ENCODE peak calls at places on chromosomes 13 and 19, in seven cellular contexts. E is CD8-positive, alpha-beta memory T cell; S is BJ; G is uterus; Y is GM12864; F is osteoblast; P is psoas muscle. M is an unnamed sample.

GRCh38 chr13:43293561-43293960 is 270.2 kb downstream of the DNAJC15 start:
- DNase-seq in P (no peak), G (no peak), S (no peak), Y (no peak), F (no peak), E (no peak), M (no peak)

GRCh38 chr13:33126909-33127607 is 110.8 kb downstream of the KL start:
- DNase-seq in G (no peak), P (peak), F (peak), Y (no peak), E (no peak), S (peak), M (no peak)

GRCh38 chr13:97239943-97240788 is 18.0 kb downstream of the MBNL2 start:
- DNase-seq in G (no peak), E (no peak), S (no peak), P (no peak), Y (no peak), F (peak), M (no peak)

GRCh38 chr19:18322318-18322758 is 538 bp downstream of the LSM4 start:
- DNase-seq in E (no peak), G (no peak), S (no peak), Y (no peak), P (peak), F (peak), M (no peak)

GRCh38 chr19:5990289-5990797 is 12.4 kb upstream of the RANBP3 start:
- DNase-seq in F (peak), G (no peak), P (no peak), Y (no peak), E (no peak), S (no peak), M (no peak)

GRCh38 chr19:45558399-45558878 is 26.2 kb downstream of the OPA3 start:
- DNase-seq in G (no peak), P (no peak), Y (peak), F (peak), S (no peak), E (peak), M (no peak)

GRCh38 chr19:12095111-12095790 is 30.7 kb downstream of the ZNF844 start:
- DNase-seq in P (no peak), Y (no peak), E (no peak), G (no peak), F (no peak), S (no peak), M (no peak)

GRCh38 chr13:97359181-97360057 is 74.5 kb upstream of the RAP2A start:
- DNase-seq in Y (peak), F (peak), E (peak), G (peak), P (no peak), S (peak), M (peak)

GRCh38 chr19:1062387-1063029 is 4.5 kb upstream of the ARHGAP45 start:
- DNase-seq in F (no peak), S (no peak), P (no peak), Y (no peak), E (no peak), G (no peak), M (no peak)

GRCh38 chr13:37059136-37059847 is at the start of gene SUPT20H:
- DNase-seq in S (peak), F (peak), P (peak), Y (peak), G (peak), E (peak), M (peak)

GRCh38 chr13:23792680-23793079 is 96.5 kb downstream of the MIPEP start:
- DNase-seq in G (no peak), Y (no peak), P (no peak), F (no peak), E (no peak), S (no peak), M (no peak)

GRCh38 chr19:53131085-53131484 is 1.6 kb downstream of the ZNF415 start:
- DNase-seq in P (no peak), F (no peak), Y (no peak), G (no peak), S (no peak), E (no peak), M (no peak)

GRCh38 chr13:40181203-40181845 is 485.1 kb downstream of the FOXO1 start:
- DNase-seq in F (no peak), Y (no peak), P (no peak), S (no peak), G (no peak), E (no peak), M (peak)

GRCh38 chr13:75960538-75960994 is 324.4 kb downstream of the LMO7 start:
- DNase-seq in Y (no peak), F (no peak), G (no peak), P (no peak), E (no peak), S (no peak), M (no peak)

GRCh38 chr13:44398606-44399005 is 25.0 kb downstream of the SERP2 start:
- DNase-seq in F (no peak), Y (no peak), G (no peak), S (no peak), E (no peak), P (no peak), M (no peak)

GRCh38 chr13:31436478-31436877 is 236.7 kb downstream of the B3GLCT start:
- DNase-seq in Y (no peak), G (no peak), S (no peak), E (no peak), P (no peak), F (no peak), M (no peak)

GRCh38 chr13:30133554-30133912 is 173.8 kb downstream of the KATNAL1 start:
- DNase-seq in S (no peak), Y (no peak), G (no peak), E (no peak), F (no peak), P (no peak), M (no peak)

GRCh38 chr13:95233026-95233635 is 68.1 kb downstream of the ABCC4 start:
- DNase-seq in S (no peak), F (no peak), Y (no peak), P (no peak), G (no peak), E (no peak), M (peak)

GRCh38 chr13:99528547-99528946 is 27.3 kb downstream of the TM9SF2 start:
- DNase-seq in P (no peak), F (peak), Y (no peak), S (no peak), G (no peak), E (no peak), M (no peak)

GRCh38 chr13:50745542-50745941 is 98.0 kb downstream of the DLEU7 start:
- DNase-seq in F (no peak), Y (no peak), G (no peak), S (no peak), P (no peak), E (no peak), M (no peak)

GRCh38 chr19:43624933-43625332 is 5.5 kb upstream of the ZNF428 start:
- DNase-seq in G (no peak), S (no peak), P (peak), E (peak), F (peak), Y (peak), M (no peak)
- H3K4me3 ChIP-seq in G (no peak), S (no peak), P (no peak), E (no peak), F (no peak), Y (no peak), M (no peak)

GRCh38 chr13:66933527-66933926 is 296.6 kb downstream of the PCDH9 start:
- DNase-seq in P (no peak), G (no peak), S (no peak), F (no peak), E (no peak), Y (no peak), M (no peak)

GRCh38 chr13:66937423-66937822 is 292.7 kb downstream of the PCDH9 start:
- DNase-seq in G (no peak), P (no peak), E (no peak), Y (no peak), F (no peak), S (no peak), M (no peak)

DNA sequence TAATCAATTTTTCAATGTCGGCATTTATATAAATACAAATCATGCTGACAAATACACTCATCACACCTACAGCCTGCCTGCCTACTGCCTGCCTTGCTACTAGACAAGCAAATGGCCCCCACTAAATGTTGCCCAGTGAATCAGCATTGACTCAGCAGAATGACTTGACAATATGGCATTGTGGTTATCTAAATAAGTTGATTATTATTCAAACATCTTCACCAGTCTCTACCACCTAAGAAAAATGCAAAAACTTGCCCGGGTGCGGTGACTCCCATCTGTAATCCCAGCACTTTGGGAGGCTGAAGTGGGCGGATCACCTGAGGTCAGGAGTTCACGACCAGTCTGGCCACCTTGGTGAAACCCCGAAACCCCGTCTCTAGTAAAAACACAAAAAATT is 296.1 kb downstream of the PCDH9 start:
- DNase-seq in P (no peak), F (peak), E (no peak), Y (no peak), G (no peak), S (no peak), M (no peak)
- H3K4me3 ChIP-seq in P (no peak), F (peak), E (no peak), Y (no peak), G (no peak), S (no peak), M (no peak)

GRCh38 chr19:55494172-55494761 is 6.0 kb downstream of the SSC5D start:
- DNase-seq in F (peak), E (no peak), S (no peak), G (peak), Y (no peak), P (peak), M (no peak)
- H3K4me3 ChIP-seq in F (peak), E (no peak), S (peak), G (peak), Y (no peak), P (peak), M (no peak)

GRCh38 chr19:54383330-54383729 is 18.6 kb upstream of the LAIR1 start:
- DNase-seq in F (no peak), E (no peak), P (no peak), S (no peak), Y (no peak), G (no peak), M (no peak)

GRCh38 chr19:54376610-54377009 is 11.9 kb upstream of the LAIR1 start:
- DNase-seq in S (no peak), F (peak), Y (no peak), P (no peak), G (no peak), E (no peak), M (no peak)

GRCh38 chr19:54380897-54381296 is 16.2 kb upstream of the LAIR1 start:
- DNase-seq in E (no peak), P (no peak), G (no peak), Y (no peak), S (no peak), F (no peak), M (no peak)

GRCh38 chr19:54373781-54374266 is 9.1 kb upstream of the LAIR1 start:
- DNase-seq in F (no peak), G (no peak), Y (no peak), P (no peak), S (no peak), E (no peak), M (no peak)

DNA sequence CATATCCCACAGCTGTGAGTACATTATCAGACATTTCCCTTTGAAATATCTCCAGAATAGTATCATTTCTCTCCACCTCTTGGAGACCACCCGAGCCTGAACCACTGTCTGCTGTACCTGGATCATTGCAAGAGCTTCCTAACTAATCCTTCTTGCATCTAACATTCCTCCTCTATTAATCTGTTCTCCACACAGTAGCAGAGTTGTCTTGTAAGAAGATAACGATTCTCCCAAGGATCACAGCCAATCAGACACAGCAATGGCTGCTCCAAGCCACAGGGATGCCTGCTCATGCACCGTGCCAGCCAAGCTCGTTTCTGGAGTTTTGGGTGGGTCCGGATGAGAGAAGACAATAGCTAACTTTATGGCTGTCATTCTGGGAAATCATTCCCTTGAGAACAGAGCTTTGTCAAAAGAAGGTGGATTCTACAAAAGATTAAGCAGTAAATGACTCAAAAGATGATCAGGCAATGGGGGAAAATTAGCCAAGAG is 14.5 kb upstream of the LAIR1 start:
- DNase-seq in P (no peak), F (no peak), G (no peak), S (no peak), Y (no peak), E (no peak), M (no peak)
- H3K4me3 ChIP-seq in P (no peak), F (no peak), G (no peak), S (no peak), Y (no peak), E (no peak), M (no peak)

GRCh38 chr19:39846176-39846677 is at the start of gene FBL:
- DNase-seq in P (peak), E (peak), S (peak), F (peak), Y (peak), G (peak), M (peak)

GRCh38 chr19:39845621-39846175 is 481 bp downstream of the FBL start:
- DNase-seq in P (no peak), Y (no peak), F (peak), E (no peak), G (no peak), S (no peak), M (no peak)

GRCh38 chr19:39847525-39847924 is 1.3 kb upstream of the FBL start:
- DNase-seq in F (no peak), G (no peak), P (no peak), E (no peak), S (no peak), Y (no peak), M (no peak)

GRCh38 chr19:39848392-39848791 is 2.2 kb upstream of the FBL start:
- DNase-seq in P (no peak), E (no peak), Y (no peak), F (peak), S (no peak), G (no peak), M (no peak)

DNA sequence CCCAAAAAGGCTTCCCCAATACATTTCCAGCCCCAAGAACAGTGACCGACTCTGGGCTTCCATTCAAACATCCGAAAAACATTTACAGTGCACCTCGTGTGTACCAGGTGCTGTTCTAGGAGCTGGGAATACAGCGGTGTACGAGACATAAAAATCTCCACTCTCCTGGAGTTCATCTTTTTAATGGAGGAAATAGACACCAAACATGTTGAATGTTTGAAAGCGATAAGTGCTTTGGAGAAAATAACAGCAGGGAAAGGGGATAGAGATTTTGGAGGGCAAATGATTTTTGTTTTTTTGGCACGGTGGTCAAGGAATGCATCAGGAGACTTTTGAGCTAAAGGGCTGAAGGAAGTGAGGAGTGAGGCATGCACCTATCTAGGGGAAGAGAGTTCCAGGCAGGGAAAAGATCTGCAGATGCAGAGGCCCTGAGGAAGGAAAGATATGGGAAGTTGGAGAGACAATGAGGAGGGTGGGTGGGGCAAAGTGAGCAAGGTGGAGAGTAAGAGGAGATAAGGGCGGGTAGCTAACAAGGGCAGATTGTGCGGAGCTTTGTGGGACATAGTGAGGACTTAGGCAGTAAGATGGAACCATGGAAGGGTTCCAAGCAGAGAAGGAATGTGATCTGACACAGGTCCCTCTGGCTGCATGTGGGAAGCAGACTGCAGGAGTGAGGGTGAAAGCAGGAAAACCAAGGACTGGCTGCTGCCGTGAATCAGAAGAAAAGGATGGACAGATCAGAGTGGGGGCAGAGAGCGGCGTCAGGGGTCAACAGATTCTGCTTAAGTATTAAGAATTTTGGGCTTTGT is 703 bp upstream of the FBL start:
- DNase-seq in E (no peak), G (no peak), S (no peak), F (peak), Y (no peak), P (no peak), M (no peak)
- H3K4me3 ChIP-seq in E (peak), G (peak), S (peak), F (peak), Y (peak), P (peak), M (peak)

GRCh38 chr19:4376245-4376990 is 23.9 kb downstream of the SH3GL1 start:
- DNase-seq in G (no peak), Y (no peak), P (peak), E (no peak), S (no peak), F (no peak), M (no peak)

GRCh38 chr19:4375164-4375619 is 25.2 kb downstream of the SH3GL1 start:
- DNase-seq in P (peak), Y (no peak), F (peak), G (no peak), E (no peak), S (no peak), M (no peak)

GRCh38 chr19:4378886-4379285 is 21.5 kb downstream of the SH3GL1 start:
- DNase-seq in F (no peak), Y (no peak), E (no peak), G (no peak), S (no peak), P (peak), M (no peak)

GRCh38 chr19:4375620-4376228 is 24.6 kb downstream of the SH3GL1 start:
- DNase-seq in S (no peak), P (peak), E (no peak), F (peak), Y (no peak), G (peak), M (peak)

GRCh38 chr19:4376991-4377781 is 23.2 kb downstream of the SH3GL1 start:
- DNase-seq in E (no peak), S (no peak), Y (no peak), F (peak), P (peak), G (no peak), M (no peak)
- H3K4me3 ChIP-seq in E (no peak), S (no peak), Y (peak), F (no peak), P (no peak), G (no peak), M (no peak)

DNA sequence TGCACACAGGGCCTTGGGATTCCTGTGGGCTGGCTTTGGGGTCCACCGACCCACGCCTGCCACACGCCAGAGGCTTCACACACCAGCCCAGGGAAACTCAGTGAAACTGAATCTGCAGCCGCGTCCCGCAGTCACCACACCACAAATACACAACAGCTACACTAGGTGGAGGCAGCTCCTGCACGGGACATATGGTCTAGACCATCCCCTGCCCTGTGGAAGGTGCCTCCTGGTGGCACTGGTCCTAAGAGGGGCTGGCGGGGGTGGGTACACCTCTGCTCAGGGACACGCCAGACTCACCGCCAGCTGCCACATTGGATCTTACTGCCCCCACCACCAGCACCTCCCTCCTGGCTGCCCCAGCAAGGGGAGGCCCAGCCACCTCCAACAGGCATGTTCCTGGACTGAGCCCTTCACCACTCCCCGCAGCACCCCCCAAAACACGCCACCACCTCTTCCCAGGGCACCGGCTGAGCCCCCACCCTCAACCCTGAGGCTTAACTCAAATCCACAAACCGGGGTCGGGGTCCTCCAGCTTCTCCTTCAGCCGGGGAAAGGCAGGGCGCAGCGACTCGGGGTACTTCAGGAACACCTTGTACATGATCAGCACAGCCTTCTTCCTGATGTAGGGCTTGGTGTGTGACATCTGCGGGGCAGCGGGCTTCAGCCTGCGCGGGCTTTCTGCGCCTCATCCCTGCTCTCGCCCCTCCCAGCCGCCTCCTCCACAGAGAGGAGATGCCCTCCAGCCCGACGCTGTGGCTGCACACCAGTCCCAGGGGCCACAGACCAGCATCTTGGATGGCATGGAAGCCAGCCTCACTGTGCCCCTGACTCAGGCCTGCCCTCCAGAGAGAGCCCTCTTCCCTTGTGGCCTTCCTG is 21.2 kb downstream of the AP3D1 start:
- DNase-seq in P (no peak), E (no peak), S (no peak), G (no peak), F (no peak), Y (no peak), M (no peak)
- H3K4me3 ChIP-seq in P (no peak), E (no peak), S (no peak), G (no peak), F (no peak), Y (no peak), M (no peak)

GRCh38 chr19:49590971-49591730 is at the start of gene PRR12:
- DNase-seq in G (peak), F (peak), Y (no peak), P (peak), E (peak), S (no peak), M (no peak)
- H3K4me3 ChIP-seq in G (peak), F (peak), Y (peak), P (peak), E (peak), S (peak), M (peak)

M was measured in HFF-Myc.